ENCODE peak calls at places on chromosomes 13 and 19, in six cellular contexts. One of them, this sample, is unnamed.

GRCh38 chr13:39144941-39145533 is 106.8 kb downstream of the NHLRC3 start:
- DNase-seq in hepatocyte: peak
- DNase-seq in endothelial cell of umbilical vein: peak
- DNase-seq in fibroblast of lung: peak
- DNase-seq in sigmoid colon: peak
- DNase-seq in mammary epithelial cell: peak
- DNase-seq in this sample: peak

GRCh38 chr19:40214936-40215335 is 3.2 kb downstream of the TTC9B start:
- DNase-seq in hepatocyte: no peak
- DNase-seq in endothelial cell of umbilical vein: no peak
- DNase-seq in fibroblast of lung: no peak
- DNase-seq in sigmoid colon: no peak
- DNase-seq in mammary epithelial cell: no peak
- DNase-seq in this sample: no peak

GRCh38 chr13:73228546-73228945 is 169.7 kb downstream of the KLF5 start:
- DNase-seq in hepatocyte: peak
- DNase-seq in endothelial cell of umbilical vein: no peak
- DNase-seq in fibroblast of lung: no peak
- DNase-seq in sigmoid colon: no peak
- DNase-seq in mammary epithelial cell: peak
- DNase-seq in this sample: no peak

GRCh38 chr13:95494082-95494681 is 58.3 kb upstream of the CLDN10 start:
- DNase-seq in hepatocyte: peak
- DNase-seq in endothelial cell of umbilical vein: peak
- DNase-seq in fibroblast of lung: peak
- DNase-seq in sigmoid colon: no peak
- DNase-seq in mammary epithelial cell: peak
- DNase-seq in this sample: peak

GRCh38 chr19:54469496-54469934 is 3.6 kb downstream of the CDC42EP5 start:
- DNase-seq in hepatocyte: no peak
- DNase-seq in endothelial cell of umbilical vein: peak
- DNase-seq in fibroblast of lung: no peak
- DNase-seq in sigmoid colon: no peak
- DNase-seq in mammary epithelial cell: no peak
- DNase-seq in this sample: no peak

GRCh38 chr19:10104665-10105221 is 1.4 kb upstream of the PPAN start:
- DNase-seq in hepatocyte: no peak
- DNase-seq in endothelial cell of umbilical vein: no peak
- DNase-seq in fibroblast of lung: no peak
- DNase-seq in sigmoid colon: no peak
- DNase-seq in mammary epithelial cell: no peak
- DNase-seq in this sample: no peak

GRCh38 chr13:38346764-38347163 is 2.9 kb upstream of the UFM1 start:
- DNase-seq in hepatocyte: no peak
- DNase-seq in endothelial cell of umbilical vein: no peak
- DNase-seq in fibroblast of lung: no peak
- DNase-seq in sigmoid colon: no peak
- DNase-seq in mammary epithelial cell: peak
- DNase-seq in this sample: no peak

GRCh38 chr13:71869274-71869673 is 2.3 kb upstream of the DACH1 start:
- DNase-seq in hepatocyte: no peak
- DNase-seq in endothelial cell of umbilical vein: no peak
- DNase-seq in fibroblast of lung: no peak
- DNase-seq in sigmoid colon: no peak
- DNase-seq in mammary epithelial cell: no peak
- DNase-seq in this sample: no peak

GRCh38 chr19:38547446-38547845 is 70.3 kb downstream of the MAP4K1 start:
- DNase-seq in hepatocyte: no peak
- DNase-seq in endothelial cell of umbilical vein: no peak
- DNase-seq in fibroblast of lung: no peak
- DNase-seq in sigmoid colon: no peak
- DNase-seq in mammary epithelial cell: no peak
- DNase-seq in this sample: no peak

GRCh38 chr13:74687452-74688180 is 553.4 kb upstream of the KLF12 start:
- DNase-seq in hepatocyte: no peak
- DNase-seq in endothelial cell of umbilical vein: peak
- DNase-seq in fibroblast of lung: no peak
- DNase-seq in sigmoid colon: no peak
- DNase-seq in mammary epithelial cell: no peak
- DNase-seq in this sample: no peak

GRCh38 chr19:5125797-5126497 is 157.0 kb downstream of the KDM4B start:
- DNase-seq in hepatocyte: no peak
- DNase-seq in endothelial cell of umbilical vein: no peak
- DNase-seq in fibroblast of lung: no peak
- DNase-seq in sigmoid colon: no peak
- DNase-seq in mammary epithelial cell: no peak
- DNase-seq in this sample: no peak

DNA sequence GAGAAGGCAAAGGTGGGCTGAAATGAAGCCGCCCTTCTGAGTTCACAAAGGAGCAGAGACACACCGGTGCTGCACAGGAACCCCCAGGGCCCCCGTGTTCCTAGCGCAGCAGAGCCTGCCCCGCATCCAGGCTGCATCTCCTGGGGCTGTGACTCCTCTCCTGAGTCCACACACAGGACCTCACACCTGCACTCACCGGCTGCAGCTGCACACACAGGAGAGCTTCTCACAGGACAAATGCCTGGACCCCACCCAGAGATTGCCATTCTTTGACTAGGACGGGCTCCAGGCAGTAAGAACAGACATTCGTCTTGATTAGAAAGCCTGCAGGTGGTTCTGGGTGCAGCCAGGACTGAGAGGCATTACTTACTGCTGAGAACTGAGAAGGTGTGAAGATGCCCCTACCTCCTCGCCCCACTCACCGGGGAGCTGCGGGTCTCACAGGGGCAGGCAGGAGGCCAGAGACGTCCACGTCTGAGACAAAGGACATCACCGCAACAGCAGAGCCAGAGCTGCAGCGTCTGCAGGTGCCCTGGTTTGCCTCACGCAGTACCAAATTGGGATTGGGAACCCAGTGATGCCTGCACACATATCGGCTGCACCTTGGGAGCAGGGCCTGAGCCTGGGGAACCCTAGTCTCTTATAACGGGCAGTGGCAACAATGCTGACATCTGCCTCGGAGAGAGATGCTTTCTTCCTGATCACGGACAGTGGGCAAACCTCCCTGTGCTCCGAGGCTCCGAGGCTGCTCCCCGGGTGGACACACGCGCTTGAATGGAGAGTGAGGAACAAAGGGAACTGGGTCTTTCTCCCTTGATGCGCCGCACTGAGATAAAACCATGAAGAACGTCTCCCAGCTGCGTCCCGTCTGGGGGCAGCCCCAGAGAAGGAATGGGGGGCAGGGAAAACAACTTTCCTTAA is 50.4 kb downstream of the RASA3 start:
- DNase-seq in hepatocyte: no peak
- DNase-seq in endothelial cell of umbilical vein: no peak
- DNase-seq in fibroblast of lung: no peak
- DNase-seq in sigmoid colon: peak
- DNase-seq in mammary epithelial cell: no peak
- DNase-seq in this sample: no peak
- H3K4me3 ChIP-seq in hepatocyte: no peak
- H3K4me3 ChIP-seq in endothelial cell of umbilical vein: no peak
- H3K4me3 ChIP-seq in fibroblast of lung: no peak
- H3K4me3 ChIP-seq in sigmoid colon: no peak
- H3K4me3 ChIP-seq in mammary epithelial cell: no peak
- H3K4me3 ChIP-seq in this sample: no peak

GRCh38 chr13:77544765-77545316 is 9.3 kb downstream of the SCEL start:
- DNase-seq in hepatocyte: no peak
- DNase-seq in endothelial cell of umbilical vein: peak
- DNase-seq in fibroblast of lung: no peak
- DNase-seq in sigmoid colon: no peak
- DNase-seq in mammary epithelial cell: no peak
- DNase-seq in this sample: no peak

GRCh38 chr13:77544365-77544764 is 8.9 kb downstream of the SCEL start:
- DNase-seq in hepatocyte: peak
- DNase-seq in endothelial cell of umbilical vein: peak
- DNase-seq in fibroblast of lung: peak
- DNase-seq in sigmoid colon: peak
- DNase-seq in mammary epithelial cell: no peak
- DNase-seq in this sample: no peak

GRCh38 chr13:77545626-77546412 is 10.3 kb downstream of the SCEL start:
- DNase-seq in hepatocyte: no peak
- DNase-seq in endothelial cell of umbilical vein: no peak
- DNase-seq in fibroblast of lung: no peak
- DNase-seq in sigmoid colon: no peak
- DNase-seq in mammary epithelial cell: no peak
- DNase-seq in this sample: no peak

GRCh38 chr13:77548095-77548494 is 12.6 kb downstream of the SCEL start:
- DNase-seq in hepatocyte: no peak
- DNase-seq in endothelial cell of umbilical vein: no peak
- DNase-seq in fibroblast of lung: no peak
- DNase-seq in sigmoid colon: no peak
- DNase-seq in mammary epithelial cell: no peak
- DNase-seq in this sample: no peak

DNA sequence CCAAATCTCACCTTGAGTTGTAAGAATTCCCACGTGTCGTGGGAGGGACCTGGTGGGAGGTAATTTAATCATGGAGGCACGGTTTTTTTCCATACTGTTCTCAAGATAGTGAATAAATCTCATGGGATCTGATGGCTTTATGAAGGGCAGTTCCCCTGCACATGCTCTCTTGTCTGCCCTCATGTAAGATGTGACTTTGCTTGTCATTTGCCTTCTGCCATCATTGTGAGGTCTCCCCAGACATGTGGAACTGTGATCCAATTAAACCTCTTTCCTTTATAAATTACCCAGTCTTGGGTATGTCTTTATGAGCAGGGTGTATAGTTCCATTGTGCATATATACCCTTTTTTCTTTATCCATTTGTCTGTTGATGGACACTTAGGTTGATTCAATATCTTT is 13.1 kb downstream of the SCEL start:
- DNase-seq in hepatocyte: no peak
- DNase-seq in endothelial cell of umbilical vein: no peak
- DNase-seq in fibroblast of lung: no peak
- DNase-seq in sigmoid colon: no peak
- DNase-seq in mammary epithelial cell: no peak
- DNase-seq in this sample: no peak
- H3K27ac ChIP-seq in hepatocyte: no peak
- H3K27ac ChIP-seq in endothelial cell of umbilical vein: no peak
- H3K27ac ChIP-seq in fibroblast of lung: no peak
- H3K27ac ChIP-seq in sigmoid colon: no peak
- H3K27ac ChIP-seq in mammary epithelial cell: no peak
- H3K27ac ChIP-seq in this sample: no peak

DNA sequence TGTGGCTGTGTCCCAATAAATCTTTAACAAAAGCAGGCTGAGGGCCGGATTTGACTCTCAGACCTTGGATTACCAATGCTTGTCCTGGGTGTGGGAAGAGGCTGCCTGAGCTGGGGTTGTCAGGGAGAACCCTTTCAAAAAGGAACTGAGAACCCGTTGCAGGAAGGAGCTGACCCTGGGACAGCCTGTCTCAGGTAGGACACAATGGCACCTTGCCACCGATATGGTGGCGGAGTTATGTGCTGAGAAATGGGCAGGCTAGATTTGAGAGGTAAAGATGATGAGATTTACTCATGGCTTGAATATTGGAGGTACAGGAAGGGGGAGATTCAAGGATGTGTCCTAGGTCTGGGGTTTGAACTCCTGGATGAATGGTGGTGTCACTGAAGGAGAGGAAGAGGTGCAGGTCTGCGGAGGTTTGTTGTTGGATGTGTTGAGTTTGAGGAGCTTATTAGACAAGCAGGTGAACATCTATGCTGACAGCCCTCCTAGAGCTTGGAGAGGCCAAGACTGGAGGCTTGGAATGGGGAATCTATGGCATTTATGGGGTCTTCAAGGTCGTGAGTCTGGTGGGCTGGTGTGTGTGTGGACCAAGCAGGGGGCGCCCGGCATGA is 7.2 kb downstream of the PLEKHF1 start:
- DNase-seq in hepatocyte: no peak
- DNase-seq in endothelial cell of umbilical vein: no peak
- DNase-seq in fibroblast of lung: no peak
- DNase-seq in sigmoid colon: peak
- DNase-seq in mammary epithelial cell: no peak
- DNase-seq in this sample: no peak
- H3K4me3 ChIP-seq in hepatocyte: no peak
- H3K4me3 ChIP-seq in endothelial cell of umbilical vein: no peak
- H3K4me3 ChIP-seq in fibroblast of lung: no peak
- H3K4me3 ChIP-seq in sigmoid colon: no peak
- H3K4me3 ChIP-seq in mammary epithelial cell: no peak
- H3K4me3 ChIP-seq in this sample: no peak

GRCh38 chr19:7793493-7793892 is 30.4 kb downstream of the CLEC4M start:
- DNase-seq in hepatocyte: no peak
- DNase-seq in endothelial cell of umbilical vein: no peak
- DNase-seq in fibroblast of lung: no peak
- DNase-seq in sigmoid colon: no peak
- DNase-seq in mammary epithelial cell: no peak
- DNase-seq in this sample: no peak
- H3K27ac ChIP-seq in hepatocyte: no peak
- H3K27ac ChIP-seq in endothelial cell of umbilical vein: no peak
- H3K27ac ChIP-seq in fibroblast of lung: no peak
- H3K27ac ChIP-seq in sigmoid colon: no peak
- H3K27ac ChIP-seq in mammary epithelial cell: no peak
- H3K27ac ChIP-seq in this sample: no peak

GRCh38 chr13:19961484-19961883 is 3.0 kb downstream of the ZMYM2 start:
- DNase-seq in hepatocyte: no peak
- DNase-seq in endothelial cell of umbilical vein: no peak
- DNase-seq in fibroblast of lung: peak
- DNase-seq in sigmoid colon: no peak
- DNase-seq in mammary epithelial cell: no peak
- DNase-seq in this sample: no peak
- H3K4me3 ChIP-seq in hepatocyte: peak
- H3K4me3 ChIP-seq in endothelial cell of umbilical vein: no peak
- H3K4me3 ChIP-seq in fibroblast of lung: peak
- H3K4me3 ChIP-seq in sigmoid colon: no peak
- H3K4me3 ChIP-seq in mammary epithelial cell: no peak
- H3K4me3 ChIP-seq in this sample: peak

GRCh38 chr13:110683921-110684320 is 22.0 kb downstream of the CARS2 start:
- DNase-seq in hepatocyte: no peak
- DNase-seq in endothelial cell of umbilical vein: no peak
- DNase-seq in fibroblast of lung: no peak
- DNase-seq in sigmoid colon: no peak
- DNase-seq in mammary epithelial cell: no peak
- DNase-seq in this sample: no peak
- H3K27ac ChIP-seq in hepatocyte: peak
- H3K27ac ChIP-seq in endothelial cell of umbilical vein: no peak
- H3K27ac ChIP-seq in fibroblast of lung: no peak
- H3K27ac ChIP-seq in sigmoid colon: no peak
- H3K27ac ChIP-seq in mammary epithelial cell: no peak
- H3K27ac ChIP-seq in this sample: no peak

GRCh38 chr19:3097442-3097871 is 3.3 kb downstream of the GNA11 start:
- DNase-seq in hepatocyte: no peak
- DNase-seq in endothelial cell of umbilical vein: no peak
- DNase-seq in fibroblast of lung: no peak
- DNase-seq in sigmoid colon: no peak
- DNase-seq in mammary epithelial cell: peak
- DNase-seq in this sample: no peak
- H3K4me3 ChIP-seq in hepatocyte: no peak
- H3K4me3 ChIP-seq in endothelial cell of umbilical vein: no peak
- H3K4me3 ChIP-seq in fibroblast of lung: peak
- H3K4me3 ChIP-seq in sigmoid colon: peak
- H3K4me3 ChIP-seq in mammary epithelial cell: peak
- H3K4me3 ChIP-seq in this sample: no peak

DNA sequence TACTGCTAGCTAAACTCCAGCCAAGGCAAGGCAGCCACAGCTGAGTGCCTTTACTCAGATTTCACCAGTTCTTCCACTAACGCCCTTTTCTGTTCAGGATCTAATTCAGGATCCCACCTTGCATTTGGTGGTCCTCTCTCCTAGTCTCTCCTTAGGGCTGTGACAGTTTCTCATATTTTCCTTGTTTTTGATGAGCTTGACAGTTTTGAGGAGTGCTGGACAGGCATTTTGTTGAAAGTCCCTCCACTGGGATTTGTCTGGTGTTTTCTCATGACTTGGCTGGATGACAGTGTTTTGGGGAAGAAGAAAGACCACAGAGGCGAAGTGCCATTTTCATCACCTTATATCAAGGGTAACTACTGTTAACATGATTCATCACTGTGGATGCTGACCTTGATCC is 162.3 kb upstream of the TSC22D1 start:
- DNase-seq in hepatocyte: no peak
- DNase-seq in endothelial cell of umbilical vein: no peak
- DNase-seq in fibroblast of lung: no peak
- DNase-seq in sigmoid colon: no peak
- DNase-seq in mammary epithelial cell: no peak
- DNase-seq in this sample: no peak
- H3K27ac ChIP-seq in hepatocyte: no peak
- H3K27ac ChIP-seq in endothelial cell of umbilical vein: no peak
- H3K27ac ChIP-seq in fibroblast of lung: no peak
- H3K27ac ChIP-seq in sigmoid colon: no peak
- H3K27ac ChIP-seq in mammary epithelial cell: no peak
- H3K27ac ChIP-seq in this sample: no peak

This sample was measured in AG04450.